ENCODE peak calls at places on chromosomes 3 and 15, in ten cellular contexts. S, D, H, M, U, Q, L, G, X and O are unnamed samples.

GRCh38 chr3:68614087-68614486 is 318.3 kb downstream of the TAFA4 start:
- DNase-seq in S (no peak), D (no peak), H (no peak), M (no peak), U (no peak), Q (no peak), L (no peak), G (no peak), X (no peak), O (no peak)

GRCh38 chr3:41975421-41976103 is 13.7 kb upstream of the ULK4 start:
- DNase-seq in S (no peak), D (no peak), H (no peak), M (peak; percentile 54), U (no peak), Q (no peak), L (peak; percentile 30), G (no peak), X (peak; percentile 40), O (no peak)

GRCh38 chr3:35857004-35857403 is 217.7 kb downstream of the ARPP21 start:
- DNase-seq in S (no peak), D (no peak), H (no peak), M (no peak), U (no peak), Q (no peak), L (no peak), G (no peak), X (no peak), O (no peak)

GRCh38 chr3:55245391-55245790 is 241.7 kb downstream of the WNT5A start:
- DNase-seq in S (no peak), D (no peak), H (no peak), M (no peak), U (no peak), Q (no peak), L (no peak), G (no peak), X (no peak), O (no peak)

GRCh38 chr3:191005790-191006189 is 143.3 kb upstream of the GMNC start:
- DNase-seq in S (peak; percentile 36), D (no peak), H (no peak), M (no peak), U (no peak), Q (peak; percentile 62), L (peak; percentile 23), G (no peak), X (no peak), O (no peak)

GRCh38 chr3:197463279-197463678 is 92.5 kb downstream of the BDH1 start:
- DNase-seq in S (no peak), D (no peak), H (no peak), M (peak; percentile 35), U (no peak), Q (no peak), L (peak; percentile 78), G (no peak), X (peak; percentile 55), O (no peak)

GRCh38 chr15:51863131-51863530 is 33.7 kb downstream of the TMOD3 start:
- DNase-seq in S (no peak), D (no peak), H (no peak), M (no peak), U (no peak), Q (no peak), L (no peak), G (no peak), X (no peak), O (no peak)

GRCh38 chr3:25938566-25939325 is 148.9 kb downstream of the OXSM start:
- DNase-seq in S (no peak), D (no peak), H (no peak), M (no peak), U (no peak), Q (no peak), L (no peak), G (no peak), X (no peak), O (no peak)

GRCh38 chr3:115233021-115233420 is 85.9 kb upstream of the ZBTB20 start:
- DNase-seq in S (no peak), D (no peak), H (no peak), M (no peak), U (no peak), Q (no peak), L (peak; percentile 18), G (no peak), X (peak; percentile 67), O (no peak)
- H3K9ac ChIP-seq in S (no peak overlapping the region), D (no peak overlapping the region), H (no peak overlapping the region), M (no peak overlapping the region), U (no peak overlapping the region), Q (no peak overlapping the region), L (no peak overlapping the region), G (no peak overlapping the region), X (no peak overlapping the region), O (no peak overlapping the region)

DNA sequence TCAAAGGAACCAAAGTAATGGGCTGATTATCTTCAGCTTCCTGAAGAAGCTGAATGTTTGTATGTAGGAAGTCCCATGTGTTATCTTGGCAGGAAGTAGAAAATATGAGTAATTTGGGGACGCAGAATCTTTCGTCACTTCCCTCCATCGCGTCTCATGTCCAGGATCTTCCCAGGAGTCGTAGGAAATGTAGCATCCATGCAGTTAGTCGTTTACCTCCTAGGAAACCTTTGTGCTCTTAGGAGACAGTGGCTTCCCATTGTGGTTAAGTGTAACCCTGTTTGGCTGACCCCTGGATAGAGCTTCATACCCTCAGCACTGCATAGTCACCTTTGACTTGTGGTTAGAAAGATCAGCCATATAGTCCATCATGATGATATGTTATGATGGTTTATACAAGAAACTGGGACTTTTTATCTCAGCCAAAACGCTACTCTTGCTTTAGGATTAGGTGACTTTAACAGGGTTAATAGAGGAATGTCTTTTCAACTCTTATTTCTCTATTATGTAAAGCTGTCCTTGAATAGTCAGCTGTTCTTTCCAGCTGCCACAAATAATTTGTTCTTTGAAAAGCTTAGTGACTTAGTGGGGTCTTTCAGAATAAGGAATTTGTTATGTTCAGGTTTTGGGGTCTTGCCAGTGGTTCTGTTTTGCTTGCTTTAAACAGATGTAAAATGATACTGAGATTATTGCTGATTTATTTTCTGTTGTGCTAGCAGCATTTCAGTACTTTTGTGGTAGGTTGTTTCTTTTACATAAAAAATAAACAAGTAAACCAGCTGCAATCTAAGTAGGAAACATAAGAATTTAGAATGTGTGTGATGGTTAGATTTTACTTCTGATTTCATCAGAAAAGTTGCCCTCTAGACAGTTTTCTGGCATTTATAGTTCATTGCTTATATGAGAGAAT is 92.1 kb downstream of the KLHL25 start:
- DNase-seq in S (no peak), D (no peak), H (no peak), M (peak; percentile 40), U (no peak), Q (peak; percentile 17), L (peak; percentile 45), G (no peak), X (peak; percentile 56), O (no peak)
- H3K9ac ChIP-seq in S (no peak overlapping the region), D (no peak overlapping the region), H (no peak overlapping the region), M (peak overlapping the region; percentile 67), U (no peak overlapping the region), Q (no peak overlapping the region), L (no peak overlapping the region), G (peak overlapping the region; percentile 77), X (peak overlapping the region; percentile 38), O (peak overlapping the region; percentile 27)

GRCh38 chr15:67104453-67104852 is 39.1 kb downstream of the SMAD3 start:
- DNase-seq in S (no peak), D (no peak), H (no peak), M (no peak), U (no peak), Q (no peak), L (no peak), G (no peak), X (no peak), O (no peak)

GRCh38 chr15:67105991-67106763 is 40.8 kb downstream of the SMAD3 start:
- DNase-seq in S (no peak), D (no peak), H (no peak), M (no peak), U (no peak), Q (no peak), L (no peak), G (no peak), X (no peak), O (no peak)

GRCh38 chr15:67103869-67104268 is 38.5 kb downstream of the SMAD3 start:
- DNase-seq in S (no peak), D (no peak), H (no peak), M (no peak), U (no peak), Q (no peak), L (no peak), G (no peak), X (no peak), O (no peak)

GRCh38 chr15:67106764-67107013 is 41.3 kb downstream of the SMAD3 start:
- DNase-seq in S (no peak), D (no peak), H (no peak), M (no peak), U (no peak), Q (no peak), L (no peak), G (no peak), X (no peak), O (no peak)

DNA sequence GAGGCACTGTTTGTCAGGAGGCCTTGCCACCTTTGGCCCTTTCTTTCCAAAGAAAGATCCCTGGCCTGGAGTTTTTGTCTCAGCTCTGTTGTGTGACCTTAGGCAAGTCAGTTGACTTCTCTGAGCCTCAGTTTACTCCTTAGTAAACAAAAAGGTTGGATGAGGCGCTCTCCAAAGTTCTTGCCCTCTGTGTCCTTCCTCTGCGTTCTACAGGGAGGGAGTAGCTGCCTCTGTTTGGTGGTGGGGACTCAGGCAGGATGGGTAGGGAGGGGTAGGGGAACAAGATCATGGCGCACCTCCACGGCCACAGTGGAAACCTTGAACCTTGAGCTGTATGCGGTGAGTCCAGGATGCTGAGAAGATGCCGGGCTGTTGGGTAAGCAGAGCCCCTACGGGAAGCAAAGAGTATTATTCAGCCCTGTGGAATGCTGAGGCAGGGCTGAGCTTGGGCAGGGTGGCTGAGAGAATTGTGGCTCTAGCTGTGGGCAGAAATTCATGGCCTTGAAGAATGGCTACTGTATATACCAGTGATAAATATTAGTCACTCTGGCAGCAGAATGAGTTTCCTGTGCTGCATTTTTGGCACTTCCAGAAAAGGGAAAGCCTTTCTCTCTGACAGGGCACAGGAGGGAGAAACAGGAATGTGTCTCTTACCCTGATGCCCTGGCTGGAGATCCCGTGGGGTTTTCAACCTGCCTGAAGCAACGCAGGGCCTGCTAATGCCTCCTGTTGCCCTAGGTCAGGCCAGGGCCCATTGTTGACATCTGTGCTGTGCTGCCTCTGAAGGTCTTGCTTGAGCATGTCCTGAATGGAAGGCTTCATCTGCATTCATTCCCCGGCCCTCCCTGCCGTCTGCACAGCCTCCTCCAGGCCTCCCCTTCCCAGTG is 39.9 kb downstream of the SMAD3 start:
- DNase-seq in S (no peak), D (peak; percentile 90), H (peak; percentile 83), M (peak; percentile 94), U (peak; percentile 98), Q (no peak), L (peak; percentile 99), G (no peak), X (peak; percentile 98), O (peak; percentile 48)
- H3K9ac ChIP-seq in S (no peak overlapping the region), D (peak overlapping the region; percentile 76), H (peak overlapping the region; percentile 20), M (peak overlapping the region; percentile 14), U (peak overlapping the region; percentile 66), Q (no peak overlapping the region), L (peak overlapping the region; percentile 47), G (no peak overlapping the region), X (peak overlapping the region; percentile 83), O (peak overlapping the region; percentile 27)

GRCh38 chr3:53140575-53141467 is 10.6 kb upstream of the RFT1 start:
- DNase-seq in S (no peak), D (no peak), H (peak; percentile 41), M (peak; percentile 54), U (peak; percentile 67), Q (no peak), L (peak; percentile 38), G (no peak), X (peak; percentile 85), O (no peak)

GRCh38 chr3:53141468-53141840 is 11.2 kb upstream of the RFT1 start:
- DNase-seq in S (no peak), D (no peak), H (no peak), M (no peak), U (no peak), Q (no peak), L (no peak), G (no peak), X (no peak), O (no peak)

GRCh38 chr3:53145109-53146077 is 15.2 kb upstream of the RFT1 start:
- DNase-seq in S (no peak), D (no peak), H (peak; percentile 51), M (no peak), U (no peak), Q (no peak), L (no peak), G (no peak), X (no peak), O (peak; percentile 83)

GRCh38 chr3:53144446-53144845 is 14.2 kb upstream of the RFT1 start:
- DNase-seq in S (no peak), D (no peak), H (peak; percentile 52), M (no peak), U (no peak), Q (no peak), L (no peak), G (no peak), X (no peak), O (no peak)

DNA sequence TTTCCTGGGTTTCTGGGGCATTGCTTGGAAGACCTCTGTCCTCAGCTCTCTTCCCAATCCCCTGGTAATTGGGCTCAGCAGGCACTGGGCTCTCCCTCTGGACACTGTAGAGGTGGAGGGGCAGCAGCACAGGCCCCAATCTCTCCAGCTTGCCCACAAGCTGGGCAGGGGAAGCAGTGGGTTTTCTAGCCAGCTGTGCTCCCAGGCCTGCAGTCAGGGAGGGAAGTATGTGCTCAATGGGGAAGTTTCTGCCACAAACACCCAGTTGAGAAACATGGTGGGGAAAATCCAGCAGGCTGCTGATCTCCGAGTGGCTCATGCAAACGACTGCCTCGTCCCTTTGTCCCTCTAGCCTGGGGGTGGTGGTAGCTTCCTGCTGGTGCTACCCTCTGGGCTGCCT is 12.8 kb upstream of the RFT1 start:
- DNase-seq in S (no peak), D (no peak), H (no peak), M (no peak), U (no peak), Q (no peak), L (no peak), G (no peak), X (no peak), O (no peak)
- H3K9ac ChIP-seq in S (no peak overlapping the region), D (no peak overlapping the region), H (no peak overlapping the region), M (no peak overlapping the region), U (no peak overlapping the region), Q (no peak overlapping the region), L (no peak overlapping the region), G (no peak overlapping the region), X (no peak overlapping the region), O (no peak overlapping the region)